ENCODE peak calls at places on chromosomes 12 and 14, in eight cellular contexts. S is lung, T is OCI-LY7, E is GM13976, V is CD14-positive monocyte, G is bronchial epithelial cell, N is A549, I is BJ. L is an unnamed sample.
A peak's percentile ranks its signal among the peaks of the same experiment; 100 is the strongest.

GRCh38 chr14:72714871-72715214 is 179.1 kb downstream of the DPF3 start:
- DNase-seq in S (no peak), T (no peak), E (no peak), V (no peak), G (no peak), N (no peak), I (no peak), L (no peak)

GRCh38 chr14:87896393-87897380 is 96.3 kb downstream of the GALC start:
- DNase-seq in S (no peak), T (peak; percentile 59), E (no peak), V (no peak), G (peak; percentile 54), N (peak; percentile 18), I (no peak), L (peak; percentile 44)

GRCh38 chr12:81644503-81644902 is 114.6 kb downstream of the PPFIA2 start:
- DNase-seq in S (no peak), T (peak; percentile 37), E (peak; percentile 43), V (no peak), G (peak; percentile 63), N (peak; percentile 7), I (no peak), L (peak; percentile 25)

GRCh38 chr14:69921052-69921451 is 41.8 kb downstream of the SMOC1 start:
- DNase-seq in S (no peak), T (no peak), E (no peak), V (no peak), G (peak; percentile 39), N (no peak), I (no peak), L (no peak)

GRCh38 chr12:43826681-43827458 is 9.0 kb upstream of the TMEM117 start:
- DNase-seq in S (no peak), T (no peak), E (no peak), V (no peak), G (no peak), N (no peak), I (no peak), L (no peak)

GRCh38 chr12:110426300-110426910 is 22.9 kb upstream of the ANAPC7 start:
- DNase-seq in S (no peak), T (no peak), E (no peak), V (no peak), G (no peak), N (no peak), I (peak; percentile 35), L (no peak)

GRCh38 chr14:23154876-23155587 is 28.4 kb downstream of the SLC7A8 start:
- DNase-seq in S (peak; percentile 74), T (no peak), E (no peak), V (no peak), G (peak; percentile 88), N (no peak), I (no peak), L (no peak)

GRCh38 chr12:37547611-37548010 is 769.0 kb upstream of the ALG10B start:
- DNase-seq in S (no peak), T (no peak), E (no peak), V (no peak), G (no peak), N (no peak), I (no peak), L (no peak)

GRCh38 chr14:63547798-63548335 is 4.7 kb upstream of the PPP2R5E start:
- DNase-seq in S (no peak), T (no peak), E (no peak), V (no peak), G (no peak), N (no peak), I (no peak), L (no peak)

GRCh38 chr12:49763006-49763591 is 21.7 kb downstream of the TMBIM6 start:
- DNase-seq in S (peak; percentile 70), T (peak; percentile 73), E (peak; percentile 77), V (peak; percentile 72), G (no peak), N (peak; percentile 81), I (no peak), L (peak; percentile 73)

GRCh38 chr12:21662122-21662792 is 4.6 kb upstream of the LDHB start:
- DNase-seq in S (no peak), T (no peak), E (no peak), V (no peak), G (peak; percentile 35), N (no peak), I (no peak), L (no peak)

GRCh38 chr14:104290756-104291122 is 152.4 kb downstream of the KIF26A start:
- DNase-seq in S (no peak), T (no peak), E (no peak), V (peak; percentile 39), G (no peak), N (no peak), I (no peak), L (no peak)

GRCh38 chr12:14950421-14950820 is 11.0 kb downstream of the ARHGDIB start:
- DNase-seq in S (no peak), T (no peak), E (no peak), V (no peak), G (no peak), N (no peak), I (no peak), L (peak; percentile 26)

GRCh38 chr12:6250343-6250742 is 50.1 kb downstream of the CD9 start:
- DNase-seq in S (no peak), T (no peak), E (no peak), V (no peak), G (peak; percentile 47), N (no peak), I (no peak), L (no peak)

GRCh38 chr14:21229821-21230220 is 39.4 kb downstream of the HNRNPC start:
- DNase-seq in S (no peak), T (no peak), E (no peak), V (no peak), G (no peak), N (no peak), I (no peak), L (no peak)

GRCh38 chr14:88554458-88555286 is at the start of gene PTPN21:
- DNase-seq in S (peak; percentile 75), T (no peak), E (peak; percentile 62), V (no peak), G (peak; percentile 44), N (peak; percentile 62), I (no peak), L (peak; percentile 68)

GRCh38 chr12:20376984-20377383 is 8.6 kb downstream of the PDE3A start:
- DNase-seq in S (no peak), T (peak; percentile 15), E (no peak), V (no peak), G (peak; percentile 37), N (no peak), I (no peak), L (no peak)
- TF ChIP-seq CTCF in S (no peak), T (peak; percentile 68), E (no peak), V (no peak), G (peak; percentile 31), N (peak; percentile 45), I (peak; percentile 33), L (no peak)

GRCh38 chr12:131159660-131160059 is 206.0 kb downstream of the ADGRD1 start:
- DNase-seq in S (no peak), T (no peak), E (no peak), V (no peak), G (no peak), N (no peak), I (no peak), L (no peak)
- TF ChIP-seq CTCF in S (no peak), T (peak; percentile 31), E (no peak), V (no peak), G (no peak), N (no peak), I (no peak), L (no peak)

GRCh38 chr14:74573421-74574091 is 38.5 kb downstream of the LTBP2 start:
- DNase-seq in S (no peak), T (no peak), E (no peak), V (no peak), G (peak; percentile 78), N (no peak), I (no peak), L (no peak)
- TF ChIP-seq CTCF in S (no peak), T (no peak), E (no peak), V (no peak), G (peak; percentile 87), N (no peak), I (no peak), L (no peak)

GRCh38 chr12:57897296-57897974 is 43.9 kb upstream of the ATP23 start:
- DNase-seq in S (no peak), T (no peak), E (no peak), V (no peak), G (no peak), N (no peak), I (no peak), L (no peak)

GRCh38 chr12:57896139-57896436 is 45.3 kb upstream of the ATP23 start:
- DNase-seq in S (no peak), T (peak; percentile 47), E (no peak), V (no peak), G (no peak), N (no peak), I (no peak), L (no peak)

GRCh38 chr12:57895337-57896138 is 45.8 kb upstream of the ATP23 start:
- DNase-seq in S (no peak), T (peak; percentile 49), E (no peak), V (no peak), G (no peak), N (no peak), I (no peak), L (no peak)

GRCh38 chr12:57898308-57898970 is 42.9 kb upstream of the ATP23 start:
- DNase-seq in S (no peak), T (peak; percentile 70), E (no peak), V (no peak), G (peak; percentile 29), N (no peak), I (no peak), L (peak; percentile 56)

GRCh38 chr12:57896437-57897201 is 44.7 kb upstream of the ATP23 start:
- DNase-seq in S (peak; percentile 64), T (no peak), E (no peak), V (no peak), G (peak; percentile 27), N (peak; percentile 62), I (no peak), L (no peak)
- TF ChIP-seq CTCF in S (no peak), T (no peak), E (no peak), V (no peak), G (peak; percentile 42), N (peak; percentile 45), I (peak; percentile 62), L (no peak)

GRCh38 chr12:125738211-125738610 is 673.0 kb downstream of the AACS start:
- DNase-seq in S (no peak), T (no peak), E (no peak), V (no peak), G (no peak), N (no peak), I (no peak), L (no peak)

GRCh38 chr12:125734137-125734536 is 668.9 kb downstream of the AACS start:
- DNase-seq in S (no peak), T (peak; percentile 4), E (no peak), V (no peak), G (no peak), N (no peak), I (no peak), L (no peak)
- TF ChIP-seq CTCF in S (no peak), T (peak; percentile 34), E (no peak), V (no peak), G (no peak), N (no peak), I (no peak), L (no peak)

DNA sequence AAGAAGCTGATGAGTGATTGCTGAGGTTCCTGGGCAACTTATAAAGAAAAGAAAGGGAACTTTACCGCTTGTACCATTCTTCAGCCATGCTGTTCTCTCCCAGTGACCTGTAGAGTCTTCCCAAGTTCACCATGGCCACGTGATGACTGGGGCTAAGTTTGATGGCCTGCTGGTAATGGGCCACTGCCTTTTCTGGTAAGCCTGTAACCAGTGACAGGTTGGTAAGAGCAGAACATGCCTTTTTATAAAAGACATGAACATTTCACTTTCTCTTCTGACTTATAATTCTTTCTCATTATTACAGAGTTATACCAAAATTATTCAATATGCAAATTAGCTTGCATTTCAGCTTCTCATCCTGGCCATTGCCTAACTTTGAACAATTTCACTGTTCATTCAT is 20.9 kb upstream of the OVCH1 start:
- DNase-seq in S (no peak), T (no peak), E (no peak), V (no peak), G (no peak), N (no peak), I (no peak), L (no peak)
- TF ChIP-seq CTCF in S (no peak), T (no peak), E (no peak), V (no peak), G (no peak), N (no peak), I (no peak), L (no peak)

L was measured in GM20000.